ENCODE peak calls at places on chromosomes 5 and 9, in six cellular contexts. C is WERI-Rb-1, Q is cardiac muscle cell, Y is type B pancreatic cell, W is nephron progenitor cell, L is lung. H is an unnamed sample.

GRCh38 chr9:34628656-34629491 is at the start of gene ARID3C:
- DNase-seq in L (no peak), Q (peak; percentile 72), Y (no peak), C (peak; percentile 31), W (peak; percentile 73), H (no peak)

GRCh38 chr5:111670826-111671492 is 86.0 kb downstream of the NREP start:
- DNase-seq in W (no peak), Q (no peak), Y (no peak), L (no peak), C (no peak), H (no peak)

GRCh38 chr5:142119051-142119625 is 10.6 kb downstream of the NDFIP1 start:
- DNase-seq in L (no peak), C (no peak), Y (no peak), Q (no peak), W (no peak), H (no peak)

GRCh38 chr5:103475629-103476240 is 86.9 kb downstream of the NUDT12 start:
- DNase-seq in Q (peak; percentile 60), Y (no peak), W (peak; percentile 5), C (no peak), L (no peak), H (no peak)

GRCh38 chr5:136062563-136063274 is 33.9 kb downstream of the TGFBI start:
- DNase-seq in C (peak; percentile 62), W (no peak), Y (peak; percentile 16), L (no peak), Q (peak; percentile 27), H (no peak)

GRCh38 chr9:136582977-136583735 is 37.3 kb upstream of the NOTCH1 start:
- DNase-seq in C (no peak), W (no peak), L (no peak), Q (no peak), Y (no peak), H (no peak)

GRCh38 chr9:132160802-132161742 is 786 bp upstream of the NTNG2 start:
- DNase-seq in C (peak; percentile 95), W (peak; percentile 41), Y (no peak), Q (no peak), L (no peak), H (no peak)

GRCh38 chr5:151656311-151656710 is 30.4 kb downstream of the SPARC start:
- DNase-seq in L (no peak), Q (no peak), W (no peak), C (no peak), Y (no peak), H (no peak)

GRCh38 chr5:157487358-157487757 is 27.3 kb downstream of the NIPAL4 start:
- DNase-seq in Y (no peak), Q (no peak), C (no peak), W (no peak), L (no peak), H (no peak)

GRCh38 chr5:39919876-39920275 is 495.1 kb upstream of the DAB2 start:
- DNase-seq in W (no peak), L (no peak), C (no peak), Q (no peak), Y (no peak), H (no peak)

GRCh38 chr9:76423216-76424177 is 29.3 kb upstream of the RFK start:
- DNase-seq in L (no peak), W (no peak), C (no peak), Y (no peak), Q (no peak), H (no peak)

GRCh38 chr9:120080781-120081180 is 499.2 kb downstream of the CDK5RAP2 start:
- DNase-seq in C (no peak), Q (no peak), W (no peak), L (no peak), Y (no peak), H (no peak)

GRCh38 chr9:37468620-37469019 is 3.4 kb upstream of the ZBTB5 start:
- DNase-seq in W (no peak), Q (no peak), L (no peak), Y (no peak), C (no peak), H (no peak)

DNA sequence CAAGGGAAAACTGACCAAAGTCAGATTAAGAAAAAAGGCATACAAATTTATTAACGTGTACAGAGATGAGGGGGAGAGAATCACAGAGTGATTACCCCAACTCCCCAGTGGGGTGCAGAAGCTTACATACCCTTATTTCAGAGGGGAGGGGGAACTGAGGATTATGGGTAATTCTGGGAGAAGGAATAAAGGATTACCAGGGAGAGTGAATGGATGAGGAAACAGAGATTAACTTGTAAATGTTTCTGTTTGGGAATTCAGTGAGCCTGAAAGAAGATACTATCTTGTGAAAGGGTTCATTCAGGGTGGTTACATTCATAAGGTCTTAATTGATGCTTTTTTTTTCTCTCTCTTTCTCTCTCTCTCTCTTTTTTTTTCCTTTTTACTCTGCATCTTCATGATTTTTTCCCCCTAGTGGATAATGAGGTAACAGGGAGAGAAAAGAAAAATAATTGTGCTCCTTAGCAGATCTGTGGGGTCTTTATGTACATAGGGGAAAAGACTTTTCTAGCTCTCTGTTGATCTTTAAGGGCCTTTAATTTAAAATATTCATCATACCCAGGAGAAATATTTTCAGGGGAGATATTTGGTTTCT is 49.4 kb downstream of the TARS1 start:
- DNase-seq in C (no peak), L (no peak), Y (no peak), Q (no peak), W (no peak), H (no peak)
- TF ChIP-seq CTCF in C (no peak), L (no peak), Y (peak; percentile 50), Q (peak; percentile 15), W (no peak), H (peak; percentile 15)

GRCh38 chr9:127451681-127452480 is 571 bp downstream of the LRSAM1 start:
- DNase-seq in Y (peak; percentile 71), W (peak; percentile 41), C (peak; percentile 46), Q (peak; percentile 57), L (peak; percentile 50), H (no peak)
- TF ChIP-seq CTCF in Y (no peak), W (no peak), C (peak; percentile 0), Q (no peak), L (no peak), H (no peak)

GRCh38 chr9:124392855-124393460 is 22.3 kb downstream of the PSMB7 start:
- DNase-seq in L (no peak), Q (peak; percentile 42), C (peak; percentile 22), W (no peak), Y (no peak), H (no peak)
- TF ChIP-seq CTCF in L (no peak), Q (peak; percentile 61), C (peak; percentile 55), W (peak; percentile 27), Y (peak; percentile 71), H (peak; percentile 48)

GRCh38 chr5:154966081-154966841 is 25.4 kb downstream of the MRPL22 start:
- DNase-seq in L (no peak), W (no peak), C (no peak), Y (no peak), Q (no peak), H (no peak)

GRCh38 chr5:154968953-154969352 is 28.1 kb downstream of the MRPL22 start:
- DNase-seq in L (no peak), Q (no peak), C (no peak), W (no peak), Y (no peak), H (no peak)

GRCh38 chr5:154970759-154971158 is 29.9 kb downstream of the MRPL22 start:
- DNase-seq in Y (no peak), W (no peak), C (no peak), L (no peak), Q (no peak), H (no peak)

GRCh38 chr5:154971501-154971900 is 30.6 kb downstream of the MRPL22 start:
- DNase-seq in Q (no peak), C (no peak), Y (no peak), L (no peak), W (no peak), H (no peak)

GRCh38 chr5:154967419-154968024 is 26.6 kb downstream of the MRPL22 start:
- DNase-seq in W (peak; percentile 6), C (peak; percentile 16), Q (peak; percentile 5), Y (no peak), L (no peak), H (no peak)
- TF ChIP-seq CTCF in W (peak; percentile 54), C (peak; percentile 46), Q (peak; percentile 64), Y (peak; percentile 74), L (peak; percentile 6), H (peak; percentile 61)

GRCh38 chr5:53479656-53480473 is 564 bp upstream of the FST start:
- DNase-seq in C (peak; percentile 42), L (no peak), Y (no peak), Q (peak; percentile 66), W (peak; percentile 74), H (peak; percentile 85)

GRCh38 chr5:53481887-53482716 is 1.7 kb downstream of the FST start:
- DNase-seq in Y (no peak), W (peak; percentile 68), L (peak; percentile 81), C (no peak), Q (peak; percentile 63), H (peak; percentile 91)

GRCh38 chr5:53480474-53481353 is at the start of gene FST:
- DNase-seq in W (peak; percentile 77), C (peak; percentile 18), Y (peak; percentile 71), Q (peak; percentile 81), L (no peak), H (no peak)

GRCh38 chr5:53481354-53481886 is 991 bp downstream of the FST start:
- DNase-seq in Q (no peak), W (no peak), Y (no peak), C (no peak), L (no peak), H (no peak)

GRCh38 chr5:53482717-53483638 is 2.5 kb downstream of the FST start:
- DNase-seq in Q (peak; percentile 40), C (no peak), Y (no peak), L (peak; percentile 35), W (peak; percentile 65), H (no peak)
- TF ChIP-seq CTCF in Q (peak; percentile 53), C (peak; percentile 11), Y (peak; percentile 26), L (no peak), W (peak; percentile 6), H (peak; percentile 45)

GRCh38 chr5:123119334-123119986 is 30.4 kb downstream of the PRDM6 start:
- DNase-seq in L (no peak), Q (peak; percentile 72), Y (no peak), C (peak; percentile 29), W (peak; percentile 42), H (no peak)
- TF ChIP-seq CTCF in L (no peak), Q (peak; percentile 30), Y (no peak), C (peak; percentile 41), W (no peak), H (no peak)